ENCODE peak calls at places on chromosomes 13 and 19, in eight cellular contexts. K, J, V, G, L, O, T and H are unnamed samples.

GRCh38 chr19:55552620-55553019 is 7.3 kb upstream of the SBK3 start:
- DNase-seq in V (no peak), K (no peak), T (no peak), L (no peak), O (peak), J (no peak), G (no peak), H (no peak)

GRCh38 chr19:15454371-15454800 is 4.6 kb upstream of the WIZ start:
- DNase-seq in G (no peak), K (no peak), L (no peak), V (no peak), J (no peak), O (no peak), T (peak), H (no peak)

GRCh38 chr19:16869331-16869972 is 19.3 kb upstream of the F2RL3 start:
- DNase-seq in V (no peak), G (no peak), J (no peak), L (no peak), K (no peak), O (no peak), T (no peak), H (no peak)

GRCh38 chr19:41706741-41707501 is 1.5 kb upstream of the CEACAM5 start:
- DNase-seq in G (no peak), V (peak), O (peak), T (peak), K (peak), J (peak), L (peak), H (no peak)

GRCh38 chr19:43532571-43532961 is 422 bp upstream of the ZNF575 start:
- DNase-seq in V (no peak), L (no peak), T (peak), J (peak), O (no peak), K (peak), G (no peak), H (no peak)

GRCh38 chr19:44212865-44213346 is 574 bp downstream of the ZNF227 start:
- DNase-seq in K (peak), O (peak), G (no peak), L (peak), V (no peak), T (no peak), J (no peak), H (no peak)

GRCh38 chr19:16376241-16376640 is 51.6 kb downstream of the KLF2 start:
- DNase-seq in V (no peak), J (no peak), O (no peak), G (no peak), T (peak), K (no peak), L (no peak), H (no peak)

GRCh38 chr13:77239312-77239711 is 87.6 kb downstream of the MYCBP2 start:
- DNase-seq in V (no peak), T (no peak), O (peak), K (no peak), J (no peak), G (no peak), L (no peak), H (no peak)

GRCh38 chr13:105773241-105773640 is 762.2 kb downstream of the EFNB2 start:
- DNase-seq in L (peak), V (no peak), K (no peak), J (no peak), G (no peak), O (no peak), T (no peak), H (peak)

GRCh38 chr13:46181799-46182490 is at the start of gene LCP1:
- DNase-seq in G (no peak), V (peak), L (no peak), T (no peak), J (peak), K (no peak), O (no peak), H (no peak)

GRCh38 chr19:46296722-46297431 is at the start of gene HIF3A:
- DNase-seq in T (peak), O (peak), G (peak), V (peak), K (peak), L (peak), J (peak), H (peak)

GRCh38 chr19:44570984-44571684 is 41.7 kb upstream of the CEACAM20 start:
- DNase-seq in O (peak), K (peak), T (no peak), G (peak), J (peak), L (peak), V (peak), H (peak)

GRCh38 chr13:110306960-110307696 is at the start of the genes COL4A1 and COL4A2:
- DNase-seq in T (peak), G (peak), J (peak), K (peak), L (peak), O (peak), V (no peak), H (peak)

GRCh38 chr13:29858667-29859066 is 8.2 kb upstream of the UBL3 start:
- DNase-seq in O (no peak), T (no peak), V (no peak), K (no peak), L (no peak), G (no peak), J (no peak), H (no peak)

GRCh38 chr19:44800461-44800860 is 8.4 kb upstream of the BCAM start:
- DNase-seq in T (peak), V (peak), J (peak), G (peak), O (peak), L (peak), K (peak), H (peak)

GRCh38 chr19:37778613-37779138 is 710 bp downstream of the ZNF573 start:
- DNase-seq in J (no peak), K (peak), G (no peak), V (no peak), T (no peak), L (peak), O (peak), H (no peak)

GRCh38 chr19:47729468-47729798 is 15.9 kb upstream of the NOP53 start:
- DNase-seq in T (peak), K (no peak), O (peak), J (no peak), G (no peak), V (peak), L (peak), H (no peak)

GRCh38 chr19:39479916-39480315 is 722 bp upstream of the TIMM50 start:
- DNase-seq in K (no peak), J (no peak), L (no peak), G (no peak), O (no peak), T (no peak), V (no peak), H (no peak)

GRCh38 chr19:38691938-38692457 is 44.5 kb downstream of the ACTN4 start:
- DNase-seq in O (peak), L (no peak), V (no peak), T (peak), J (peak), K (peak), G (no peak), H (no peak)

GRCh38 chr19:19568802-19569756 is 31.0 kb downstream of the CILP2 start:
- DNase-seq in G (no peak), T (no peak), L (no peak), O (peak), K (no peak), V (peak), J (no peak), H (no peak)

GRCh38 chr13:42396901-42397670 is 125.1 kb downstream of the AKAP11 start:
- DNase-seq in L (no peak), K (no peak), T (no peak), J (no peak), O (no peak), G (no peak), V (peak), H (no peak)

GRCh38 chr13:47457631-47458030 is 543.4 kb downstream of the SUCLA2 start:
- DNase-seq in T (no peak), K (no peak), L (no peak), J (no peak), G (no peak), V (no peak), O (peak), H (no peak)

GRCh38 chr13:78638216-78638615 is 20.7 kb downstream of the OBI1 start:
- DNase-seq in G (no peak), V (no peak), O (no peak), T (no peak), K (no peak), L (no peak), J (no peak), H (no peak)

GRCh38 chr13:109737046-109737573 is 49.3 kb downstream of the IRS2 start:
- DNase-seq in G (no peak), K (no peak), L (no peak), T (no peak), V (no peak), O (no peak), J (no peak), H (no peak)

GRCh38 chr13:109271991-109272454 is 514.4 kb downstream of the IRS2 start:
- DNase-seq in J (no peak), L (peak), K (no peak), O (peak), V (no peak), T (no peak), G (no peak), H (no peak)

GRCh38 chr13:24943136-24943535 is 152.8 kb upstream of the PABPC3 start:
- DNase-seq in J (no peak), V (no peak), L (no peak), O (no peak), T (no peak), K (no peak), G (no peak), H (no peak)

GRCh38 chr13:68808456-68808855 is 1299.2 kb upstream of the ATXN8OS start:
- DNase-seq in G (no peak), O (no peak), L (no peak), T (no peak), K (no peak), V (no peak), J (no peak), H (no peak)

GRCh38 chr19:7355151-7355845 is 6.6 kb downstream of the ARHGEF18 start:
- DNase-seq in G (no peak), T (no peak), O (peak), V (no peak), L (no peak), K (no peak), J (no peak), H (no peak)

GRCh38 chr19:12974301-12975220 is 5.2 kb downstream of the DAND5 start:
- DNase-seq in V (no peak), G (no peak), T (no peak), K (peak), L (no peak), O (no peak), J (no peak), H (no peak)

GRCh38 chr13:107642841-107643240 is 572.5 kb downstream of the LIG4 start:
- DNase-seq in L (no peak), V (no peak), J (no peak), G (no peak), O (no peak), T (no peak), K (no peak), H (no peak)

GRCh38 chr13:80374453-80374852 is 33.5 kb upstream of the SPRY2 start:
- DNase-seq in V (no peak), J (no peak), L (no peak), T (peak), K (no peak), O (no peak), G (no peak), H (no peak)

GRCh38 chr13:94339116-94339687 is 140.3 kb downstream of the DCT start:
- DNase-seq in J (no peak), G (no peak), T (no peak), K (no peak), V (no peak), L (no peak), O (peak), H (no peak)

DNA sequence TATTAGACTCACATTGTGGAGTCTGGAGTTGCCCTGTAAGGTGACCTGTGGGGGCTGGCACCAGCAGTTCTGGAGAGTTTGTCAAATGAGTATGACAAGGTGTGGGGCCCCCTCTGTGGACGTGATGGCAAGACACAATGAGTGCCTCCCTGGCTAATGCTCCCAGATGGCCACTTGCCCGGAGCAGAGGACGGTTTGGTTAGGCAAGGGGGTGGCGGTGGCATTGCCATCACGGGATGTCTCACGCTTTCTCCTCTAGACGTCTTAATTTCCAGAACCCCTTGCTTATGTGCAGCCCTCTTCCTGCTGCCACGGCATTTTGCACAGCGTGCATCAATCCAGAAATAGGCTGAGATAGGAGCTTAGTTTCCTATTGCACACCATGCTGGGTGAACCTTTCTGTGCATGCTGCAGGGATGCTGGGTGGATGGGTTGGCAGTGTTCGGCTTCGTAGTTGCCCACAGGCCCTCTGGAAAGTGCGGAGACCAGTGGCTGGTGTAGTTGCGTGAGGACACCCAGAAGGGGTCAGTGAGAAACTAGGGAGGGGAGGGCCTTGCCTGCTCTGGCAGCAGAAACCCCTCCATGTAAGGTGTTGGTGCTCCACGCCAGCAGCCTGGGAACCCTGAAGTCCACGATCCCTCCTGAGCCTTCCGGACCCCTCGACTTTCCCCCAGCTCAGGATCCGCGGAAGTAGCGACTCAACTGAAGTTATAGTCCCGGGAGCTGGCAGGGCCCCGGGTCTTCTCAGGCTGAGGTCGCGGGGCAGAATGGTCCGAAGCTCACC is 18.1 kb upstream of the LRP3 start:
- DNase-seq in T (peak), L (peak), J (no peak), O (peak), K (peak), V (peak), G (peak), H (no peak)
- TF ChIP-seq CTCF in T (no peak), L (no peak), J (no peak), O (peak), K (no peak), V (no peak), G (no peak), H (no peak)

GRCh38 chr13:72221276-72221962 is 354.4 kb upstream of the DACH1 start:
- DNase-seq in T (no peak), G (no peak), L (peak), V (peak), K (no peak), J (peak), O (peak), H (peak)
- TF ChIP-seq CTCF in T (peak), G (peak), L (peak), V (no peak), K (peak), J (peak), O (peak), H (peak)

GRCh38 chr19:18281082-18282020 is at the start of gene JUND:
- DNase-seq in J (peak), K (peak), L (peak), O (peak), T (peak), V (peak), G (peak), H (peak)

GRCh38 chr19:18279266-18279515 is 2.2 kb downstream of the JUND start:
- DNase-seq in O (peak), K (no peak), J (no peak), T (no peak), V (no peak), G (no peak), L (no peak), H (no peak)

GRCh38 chr19:18279516-18280246 is 1.7 kb downstream of the JUND start:
- DNase-seq in T (peak), J (peak), K (peak), V (peak), O (peak), G (peak), L (peak), H (peak)

GRCh38 chr19:18280247-18281081 is 958 bp downstream of the JUND start:
- DNase-seq in L (peak), J (peak), G (peak), V (peak), O (peak), K (peak), T (peak), H (peak)

DNA sequence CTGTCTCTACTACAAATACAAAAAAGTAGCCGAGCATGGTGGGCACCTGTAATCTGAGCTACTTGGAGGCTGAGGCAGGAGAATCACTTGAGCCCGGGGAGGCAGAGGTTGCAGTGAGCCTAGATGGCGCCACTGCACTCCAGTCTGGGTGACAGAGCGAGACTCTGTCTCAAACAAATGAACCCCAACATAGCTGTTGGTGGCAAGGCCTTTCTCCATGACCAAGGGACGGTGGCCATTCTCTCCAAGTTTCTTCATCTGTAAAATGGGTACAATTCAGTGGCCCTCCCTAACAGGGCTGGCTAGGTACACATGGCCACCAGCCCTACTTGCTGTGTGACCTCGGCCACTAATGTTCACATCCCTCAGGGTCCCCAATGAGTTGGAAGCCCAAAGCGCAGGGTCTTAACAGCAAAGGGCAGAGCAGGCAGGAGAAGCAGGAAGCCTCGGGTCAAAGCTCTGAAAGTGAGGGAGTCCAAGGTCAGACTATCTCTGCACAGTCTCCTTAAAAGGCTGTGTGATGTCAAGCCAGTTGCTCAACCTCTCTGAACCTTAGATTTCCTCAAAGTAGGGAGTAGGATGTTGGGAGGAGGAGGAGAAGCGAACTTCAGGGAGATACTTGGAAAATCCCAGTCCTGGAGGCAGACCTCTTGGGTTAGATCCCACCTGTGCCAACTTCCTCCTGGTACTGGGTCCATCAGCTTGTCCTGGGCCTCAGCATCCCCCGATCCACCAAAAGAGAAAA is 2.7 kb downstream of the JUND start:
- DNase-seq in V (peak), G (no peak), J (peak), L (no peak), K (no peak), T (no peak), O (peak), H (peak)
- TF ChIP-seq CTCF in V (no peak), G (peak), J (no peak), L (peak), K (peak), T (no peak), O (peak), H (no peak)

DNA sequence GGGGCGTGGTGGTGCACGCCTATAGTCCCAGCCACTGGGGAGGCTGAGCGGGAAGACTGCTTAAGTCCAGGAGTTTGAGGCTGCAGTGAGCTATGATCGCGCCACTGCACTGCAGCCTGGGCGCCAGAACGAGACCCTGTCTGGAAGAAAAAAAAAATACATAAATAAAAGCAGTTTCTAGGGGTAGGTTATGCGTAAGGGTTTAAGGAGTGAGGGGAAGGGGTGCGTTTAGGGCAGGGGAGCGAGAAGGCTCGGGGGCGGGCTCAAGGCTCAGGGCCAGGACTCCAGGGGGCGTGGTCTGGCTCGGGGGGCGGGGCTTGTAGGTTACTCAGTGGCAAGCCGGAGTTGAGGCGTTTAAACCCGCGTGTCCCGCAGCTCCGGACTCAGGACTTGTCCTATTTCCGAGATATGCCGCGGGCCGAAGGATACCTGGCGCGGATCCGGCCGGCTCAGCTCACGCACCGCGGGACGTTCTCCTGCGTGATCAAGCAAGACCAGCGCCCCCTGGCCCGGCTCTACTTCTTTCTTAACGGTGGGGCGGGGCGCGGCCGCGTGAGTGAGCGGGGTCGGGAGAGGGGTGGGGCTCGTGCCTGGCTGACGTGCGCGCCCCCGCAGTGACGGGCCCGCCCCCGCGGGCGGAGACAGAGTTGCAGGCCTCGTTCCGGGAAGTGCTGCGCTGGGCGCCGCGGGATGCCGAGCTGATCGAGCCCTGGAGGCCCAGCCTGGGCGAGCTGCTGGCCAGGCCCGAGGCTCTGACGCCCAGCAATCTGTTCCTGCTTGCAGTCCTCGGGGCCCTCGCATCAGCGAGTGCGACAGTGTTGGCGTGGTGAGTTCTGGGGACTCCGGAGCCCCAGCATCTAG is 10.8 kb downstream of the SPACA6 start:
- DNase-seq in G (peak), K (peak), V (peak), T (peak), O (peak), J (peak), L (peak), H (peak)
- TF ChIP-seq CTCF in G (peak), K (peak), V (peak), T (peak), O (peak), J (peak), L (peak), H (no peak)

GRCh38 chr13:27665761-27666160 is 44.1 kb downstream of the POLR1D start:
- DNase-seq in L (no peak), J (no peak), V (no peak), K (no peak), G (no peak), O (no peak), T (no peak), H (no peak)
- TF ChIP-seq CTCF in L (no peak), J (no peak), V (no peak), K (no peak), G (peak), O (no peak), T (no peak), H (no peak)

GRCh38 chr13:95355491-95355890 is 54.2 kb upstream of the ABCC4 start:
- DNase-seq in T (no peak), V (no peak), J (no peak), G (no peak), L (no peak), O (peak), K (no peak), H (no peak)

GRCh38 chr13:95354680-95355487 is 53.6 kb upstream of the ABCC4 start:
- DNase-seq in K (no peak), T (no peak), L (peak), O (no peak), J (no peak), V (no peak), G (no peak), H (no peak)

GRCh38 chr13:95354156-95354555 is 52.9 kb upstream of the ABCC4 start:
- DNase-seq in J (no peak), L (no peak), K (no peak), O (no peak), V (no peak), T (no peak), G (no peak), H (no peak)

GRCh38 chr13:95349267-95349666 is 48.0 kb upstream of the ABCC4 start:
- DNase-seq in T (no peak), G (no peak), J (no peak), O (peak), K (no peak), V (no peak), L (no peak), H (no peak)

GRCh38 chr13:95352486-95352885 is 51.2 kb upstream of the ABCC4 start:
- DNase-seq in V (no peak), L (no peak), T (no peak), G (no peak), K (no peak), O (no peak), J (no peak), H (no peak)
- TF ChIP-seq CTCF in V (no peak), L (no peak), T (no peak), G (no peak), K (no peak), O (no peak), J (no peak), H (no peak)